ENCODE peak calls at places on chromosomes 1 and 21, in ten cellular contexts. E, A, C, R, G, Y, F, W, B and N are unnamed samples.
A peak's percentile ranks its signal among the peaks of the same experiment; 100 is the strongest.

GRCh38 chr1:106621853-106622252 is 434.6 kb upstream of the PRMT6 start:
- DNase-seq in B (no peak), E (no peak), G (peak; percentile 6), F (no peak), A (no peak), C (no peak), Y (no peak), R (no peak), W (no peak), N (no peak)

GRCh38 chr1:47785561-47786271 is 211.5 kb downstream of the TRABD2B start:
- DNase-seq in F (no peak), G (no peak), Y (no peak), E (no peak), B (no peak), W (no peak), C (peak; percentile 13), A (no peak), R (no peak), N (no peak)

GRCh38 chr1:55584521-55585401 is 369.6 kb upstream of the USP24 start:
- DNase-seq in C (peak; percentile 63), R (no peak), Y (no peak), E (no peak), F (peak; percentile 55), A (no peak), W (no peak), G (peak; percentile 67), B (no peak), N (no peak)

GRCh38 chr21:30227633-30228404 is 11.9 kb upstream of the CLDN8 start:
- DNase-seq in R (no peak), W (peak; percentile 84), E (no peak), B (peak; percentile 75), A (no peak), C (peak; percentile 98), G (peak; percentile 82), Y (no peak), F (peak; percentile 77), N (no peak)

GRCh38 chr1:182549346-182549745 is 39.7 kb downstream of the RNASEL start:
- DNase-seq in G (no peak), W (no peak), R (no peak), F (no peak), A (no peak), Y (no peak), E (no peak), B (no peak), C (no peak), N (no peak)

GRCh38 chr1:206734499-206735142 is 36.0 kb upstream of the IL19 start:
- DNase-seq in R (peak; percentile 66), C (peak; percentile 58), W (no peak), B (no peak), Y (no peak), E (no peak), F (no peak), A (no peak), G (no peak), N (peak; percentile 86)

GRCh38 chr1:26915204-26915842 is 1.5 kb upstream of the NR0B2 start:
- DNase-seq in E (no peak), A (no peak), B (no peak), F (no peak), R (no peak), C (no peak), W (no peak), Y (peak; percentile 68), G (no peak), N (no peak)

GRCh38 chr1:24914226-24915069 is 15.6 kb downstream of the RUNX3 start:
- DNase-seq in R (peak; percentile 14), A (no peak), B (no peak), E (peak; percentile 88), Y (no peak), F (peak; percentile 70), G (peak; percentile 79), W (no peak), C (peak; percentile 48), N (no peak)

GRCh38 chr1:6399294-6399693 is 5.7 kb upstream of the ACOT7 start:
- DNase-seq in W (no peak), Y (no peak), R (no peak), B (no peak), F (no peak), C (no peak), E (no peak), G (no peak), A (no peak), N (no peak)

GRCh38 chr1:6393400-6394187 is at the start of gene ACOT7:
- DNase-seq in R (peak; percentile 89), W (no peak), B (peak; percentile 87), C (peak; percentile 93), A (peak; percentile 85), Y (peak; percentile 91), E (peak; percentile 98), G (peak; percentile 86), F (peak; percentile 71), N (peak; percentile 89)

GRCh38 chr1:6396998-6397397 is 3.4 kb upstream of the ACOT7 start:
- DNase-seq in C (no peak), B (no peak), A (no peak), R (no peak), W (no peak), G (no peak), E (no peak), F (no peak), Y (no peak), N (no peak)

GRCh38 chr1:6401673-6402072 is 8.1 kb upstream of the ACOT7 start:
- DNase-seq in Y (no peak), A (no peak), C (no peak), R (no peak), B (no peak), G (no peak), E (no peak), W (no peak), F (no peak), N (no peak)

DNA sequence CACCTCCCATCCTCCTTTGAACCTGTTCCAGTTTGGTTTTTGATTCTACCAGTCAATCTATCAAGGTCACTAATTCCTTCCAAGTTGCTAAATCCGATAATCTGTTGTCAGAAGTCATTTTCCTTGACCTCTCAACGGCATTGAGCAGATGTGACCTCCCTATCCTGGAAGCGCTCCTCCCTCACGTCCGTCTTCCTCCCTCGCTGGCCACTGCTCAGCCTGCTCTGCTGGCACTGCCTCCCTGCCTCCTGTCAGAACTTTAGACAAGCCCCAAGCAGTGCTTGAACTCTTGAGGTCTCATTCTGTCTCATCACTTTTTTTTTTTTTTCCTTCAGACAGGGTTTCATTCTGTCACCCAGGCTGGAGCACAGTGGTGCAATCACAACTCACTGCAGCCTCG is 4.3 kb upstream of the ACOT7 start:
- DNase-seq in W (no peak), R (no peak), C (no peak), A (no peak), G (no peak), E (no peak), Y (no peak), B (no peak), F (no peak), N (no peak)
- H3K27ac ChIP-seq in W (no peak overlapping the region), R (no peak overlapping the region), C (no peak overlapping the region), A (no peak overlapping the region), G (no peak overlapping the region), E (no peak overlapping the region), Y (no peak overlapping the region), B (no peak overlapping the region), F (no peak overlapping the region), N (no peak overlapping the region)

GRCh38 chr1:188672153-188672552 is 1805.5 kb downstream of the BRINP3 start:
- DNase-seq in A (no peak), W (no peak), Y (no peak), C (no peak), R (no peak), B (no peak), G (no peak), F (no peak), E (no peak), N (no peak)

GRCh38 chr1:188665477-188665876 is 1812.2 kb downstream of the BRINP3 start:
- DNase-seq in B (no peak), Y (no peak), E (no peak), G (no peak), W (no peak), A (no peak), F (no peak), R (no peak), C (no peak), N (no peak)

GRCh38 chr1:188670837-188671236 is 1806.8 kb downstream of the BRINP3 start:
- DNase-seq in Y (no peak), W (no peak), C (no peak), G (peak; percentile 45), E (no peak), F (peak; percentile 30), R (no peak), A (no peak), B (no peak), N (no peak)

GRCh38 chr1:188669715-188670114 is 1807.9 kb downstream of the BRINP3 start:
- DNase-seq in A (no peak), E (no peak), C (peak; percentile 19), F (peak; percentile 69), R (no peak), W (no peak), B (no peak), Y (no peak), G (peak; percentile 73), N (no peak)

DNA sequence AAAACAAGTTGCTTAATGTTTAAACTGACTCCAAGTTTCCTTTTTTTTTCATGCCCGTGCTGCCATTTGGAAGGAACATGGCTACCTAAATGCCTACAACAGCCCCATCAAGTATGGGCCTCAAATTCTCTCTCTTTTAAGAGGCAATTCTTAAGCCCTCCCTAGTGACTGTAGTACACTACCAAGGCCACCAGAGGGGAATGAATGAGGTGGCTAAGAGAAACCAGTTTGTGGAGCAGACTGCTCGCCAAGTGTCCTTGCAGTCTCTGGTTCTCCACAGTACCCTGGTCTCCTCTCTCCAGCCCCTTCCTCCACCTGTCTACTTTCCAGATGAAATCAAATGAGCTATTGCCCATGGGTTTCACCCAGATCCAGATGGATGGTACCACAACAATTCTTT is 1809.6 kb downstream of the BRINP3 start:
- DNase-seq in Y (no peak), B (no peak), C (no peak), G (no peak), A (no peak), R (no peak), F (no peak), W (no peak), E (no peak), N (no peak)
- TF ChIP-seq CTCF in Y (no peak), B (no peak), C (no peak), G (no peak), A (no peak), R (no peak), F (no peak), W (no peak), E (no peak), N (no peak)

GRCh38 chr1:11070876-11071275 is 11.1 kb upstream of the SRM start:
- DNase-seq in B (peak; percentile 41), F (no peak), R (no peak), Y (no peak), A (no peak), E (no peak), G (no peak), C (no peak), W (no peak), N (no peak)
- H3K9me3 ChIP-seq in B (no peaks in the 10 kb centered on the region), F (no peaks in the 10 kb centered on the region), R (no peaks in the 10 kb centered on the region), Y (no peaks in the 10 kb centered on the region), A (no peaks in the 10 kb centered on the region), E (no peaks in the 10 kb centered on the region), G (no peaks in the 10 kb centered on the region), C (no peaks in the 10 kb centered on the region), W (no peaks in the 10 kb centered on the region), N (no peaks in the 10 kb centered on the region)

DNA sequence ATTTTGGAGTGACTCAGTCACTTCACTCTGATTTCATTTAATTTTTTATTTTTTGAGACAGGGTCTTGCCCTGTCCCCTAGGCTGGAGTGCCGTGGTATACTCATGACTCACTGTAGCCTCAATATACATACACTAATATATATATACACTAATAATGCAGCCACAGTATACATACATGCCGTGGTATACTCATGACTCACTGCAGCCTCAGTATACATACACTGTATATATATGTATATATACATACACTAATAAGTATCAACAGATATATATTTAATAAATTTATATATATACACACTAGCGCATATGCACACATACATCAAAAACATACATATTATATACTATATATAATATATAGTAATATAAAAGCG is 149.2 kb downstream of the NCAM2 start:
- DNase-seq in A (no peak), Y (no peak), W (no peak), F (no peak), C (no peak), G (no peak), E (no peak), B (no peak), R (no peak), N (no peak)
- H3K27ac ChIP-seq in A (no peak overlapping the region), Y (no peak overlapping the region), W (no peak overlapping the region), F (no peak overlapping the region), C (no peak overlapping the region), G (no peak overlapping the region), E (no peak overlapping the region), B (no peak overlapping the region), R (no peak overlapping the region), N (no peak overlapping the region)